ENCODE peak calls at places on chromosome 21, in seven cellular contexts. E is psoas muscle; X is OCI-LY7; D is K562; V is CD8-positive, alpha-beta memory T cell; F is tibial artery; N is trophoblast cell. M is an unnamed sample.

GRCh38 chr21:15138475-15138874 is 73.7 kb upstream of the NRIP1 start:
- DNase-seq in E (peak), X (no peak), D (no peak), V (no peak), F (no peak), N (no peak), M (no peak)

GRCh38 chr21:42991992-42992740 is 17.8 kb downstream of the PKNOX1 start:
- DNase-seq in E (no peak), X (peak), D (peak), V (no peak), F (peak), N (peak), M (no peak)

GRCh38 chr21:37764696-37765095 is 151.6 kb downstream of the KCNJ6 start:
- DNase-seq in E (no peak), X (no peak), D (no peak), V (no peak), F (no peak), N (no peak), M (no peak)

GRCh38 chr21:39079617-39080016 is 103.6 kb downstream of the PSMG1 start:
- DNase-seq in E (peak), X (no peak), D (no peak), V (no peak), F (peak), N (peak), M (peak)

GRCh38 chr21:41610042-41610839 is 102.3 kb upstream of the TMPRSS2 start:
- DNase-seq in E (no peak), X (peak), D (peak), V (no peak), F (peak), N (peak), M (no peak)

GRCh38 chr21:38277501-38278111 is 20.8 kb downstream of the KCNJ15 start:
- DNase-seq in E (no peak), X (no peak), D (peak), V (no peak), F (no peak), N (peak), M (no peak)

GRCh38 chr21:39564200-39564599 is 48.5 kb upstream of the B3GALT5 start:
- DNase-seq in E (no peak), X (no peak), D (no peak), V (no peak), F (no peak), N (no peak), M (no peak)

GRCh38 chr21:43188181-43188580 is 19.4 kb downstream of the CRYAA start:
- DNase-seq in E (peak), X (no peak), D (no peak), V (no peak), F (peak), N (no peak), M (no peak)

GRCh38 chr21:39650801-39651200 is 38.1 kb downstream of the B3GALT5 start:
- DNase-seq in E (no peak), X (no peak), D (no peak), V (no peak), F (no peak), N (no peak), M (peak)

GRCh38 chr21:21996891-21997290 is 998.7 kb downstream of the NCAM2 start:
- DNase-seq in E (no peak), X (no peak), D (no peak), V (no peak), F (no peak), N (no peak), M (no peak)

GRCh38 chr21:42807938-42808613 is 71.3 kb downstream of the WDR4 start:
- DNase-seq in E (no peak), X (no peak), D (no peak), V (no peak), F (no peak), N (no peak), M (no peak)

GRCh38 chr21:17903029-17903806 is 84.1 kb upstream of the C21orf91 start:
- DNase-seq in E (no peak), X (peak), D (no peak), V (no peak), F (no peak), N (no peak), M (no peak)

GRCh38 chr21:44846485-44847260 is 26.8 kb downstream of the PTTG1IP start:
- DNase-seq in E (peak), X (no peak), D (peak), V (no peak), F (peak), N (peak), M (peak)
- H3K4me3 ChIP-seq in E (peak), X (no peak), D (no peak), V (peak), F (no peak), N (no peak), M (peak)

GRCh38 chr21:28770867-28771661 is 221.6 kb downstream of the LTN1 start:
- DNase-seq in E (no peak), X (no peak), D (no peak), V (no peak), F (no peak), N (no peak), M (no peak)
- H3K4me3 ChIP-seq in E (no peak), X (no peak), D (no peak), V (no peak), F (no peak), N (no peak), M (peak)

GRCh38 chr21:28938726-28939125 is 54.0 kb downstream of the LTN1 start:
- DNase-seq in E (no peak), X (no peak), D (no peak), V (no peak), F (no peak), N (no peak), M (no peak)

GRCh38 chr21:28937737-28938136 is 54.9 kb downstream of the LTN1 start:
- DNase-seq in E (no peak), X (no peak), D (no peak), V (no peak), F (no peak), N (no peak), M (no peak)

GRCh38 chr21:28932717-28933116 is 60.0 kb downstream of the LTN1 start:
- DNase-seq in E (no peak), X (no peak), D (no peak), V (no peak), F (no peak), N (no peak), M (no peak)

GRCh38 chr21:28936036-28936435 is 56.6 kb downstream of the LTN1 start:
- DNase-seq in E (no peak), X (no peak), D (no peak), V (no peak), F (no peak), N (no peak), M (no peak)

GRCh38 chr21:28936721-28937120 is 56.0 kb downstream of the LTN1 start:
- DNase-seq in E (no peak), X (no peak), D (no peak), V (no peak), F (no peak), N (no peak), M (no peak)
- H3K4me3 ChIP-seq in E (no peak), X (no peak), D (no peak), V (no peak), F (no peak), N (no peak), M (no peak)

GRCh38 chr21:31667639-31668038 is 8.1 kb downstream of the SOD1 start:
- DNase-seq in E (no peak), X (no peak), D (no peak), V (no peak), F (no peak), N (no peak), M (no peak)
- H3K4me3 ChIP-seq in E (no peak), X (no peak), D (no peak), V (no peak), F (no peak), N (no peak), M (no peak)

DNA sequence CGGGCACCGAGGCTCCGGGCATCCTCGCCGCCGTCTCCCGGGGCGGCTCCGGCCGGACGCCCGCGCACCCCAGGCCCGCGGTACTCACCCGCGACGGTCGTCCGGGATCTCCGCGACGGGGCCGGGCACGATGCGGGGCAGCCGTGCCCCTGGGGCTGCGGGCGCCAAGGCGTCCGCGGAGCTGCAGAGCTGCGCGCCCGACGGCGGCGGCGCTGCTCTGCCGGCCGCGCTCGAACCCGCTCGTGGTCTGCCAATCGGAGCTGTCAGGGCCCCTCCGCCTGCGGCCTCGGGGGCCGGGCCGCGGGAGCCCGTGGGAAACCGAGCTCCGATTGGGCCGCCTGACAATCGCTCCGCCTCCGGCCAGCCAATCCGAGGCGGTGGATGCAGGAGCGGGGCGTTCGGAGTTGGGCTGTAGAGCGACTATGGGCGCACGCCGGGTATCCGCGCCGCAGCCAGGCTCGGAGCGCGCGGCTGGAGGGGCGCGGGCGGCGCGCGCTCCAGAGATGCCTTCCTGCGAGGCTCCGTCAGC is 100.6 kb upstream of the SOD1 start:
- DNase-seq in E (peak), X (peak), D (no peak), V (peak), F (no peak), N (peak), M (peak)
- H3K4me3 ChIP-seq in E (peak), X (peak), D (no peak), V (peak), F (peak), N (peak), M (peak)

GRCh38 chr21:33945652-33946270 is 30.2 kb upstream of the ATP5PO start:
- DNase-seq in E (no peak), X (no peak), D (peak), V (no peak), F (no peak), N (peak), M (no peak)

GRCh38 chr21:33948096-33948950 is 32.7 kb upstream of the ATP5PO start:
- DNase-seq in E (peak), X (peak), D (peak), V (peak), F (peak), N (peak), M (no peak)

GRCh38 chr21:33949516-33950424 is 34.2 kb upstream of the ATP5PO start:
- DNase-seq in E (no peak), X (no peak), D (no peak), V (peak), F (no peak), N (no peak), M (no peak)

GRCh38 chr21:33948951-33949444 is 33.4 kb upstream of the ATP5PO start:
- DNase-seq in E (no peak), X (no peak), D (no peak), V (no peak), F (no peak), N (no peak), M (no peak)

GRCh38 chr21:33947451-33948095 is 32.0 kb upstream of the ATP5PO start:
- DNase-seq in E (peak), X (peak), D (peak), V (peak), F (peak), N (peak), M (peak)
- H3K4me3 ChIP-seq in E (peak), X (peak), D (no peak), V (peak), F (peak), N (peak), M (peak)

GRCh38 chr21:33380483-33380998 is 22.7 kb upstream of the IFNGR2 start:
- DNase-seq in E (peak), X (peak), D (peak), V (peak), F (peak), N (peak), M (peak)

GRCh38 chr21:33388188-33388587 is 15.0 kb upstream of the IFNGR2 start:
- DNase-seq in E (no peak), X (no peak), D (no peak), V (no peak), F (no peak), N (no peak), M (no peak)

GRCh38 chr21:33384851-33385331 is 18.3 kb upstream of the IFNGR2 start:
- DNase-seq in E (no peak), X (peak), D (no peak), V (peak), F (no peak), N (no peak), M (no peak)

GRCh38 chr21:33386222-33386784 is 16.9 kb upstream of the IFNGR2 start:
- DNase-seq in E (no peak), X (peak), D (peak), V (no peak), F (no peak), N (no peak), M (no peak)

DNA sequence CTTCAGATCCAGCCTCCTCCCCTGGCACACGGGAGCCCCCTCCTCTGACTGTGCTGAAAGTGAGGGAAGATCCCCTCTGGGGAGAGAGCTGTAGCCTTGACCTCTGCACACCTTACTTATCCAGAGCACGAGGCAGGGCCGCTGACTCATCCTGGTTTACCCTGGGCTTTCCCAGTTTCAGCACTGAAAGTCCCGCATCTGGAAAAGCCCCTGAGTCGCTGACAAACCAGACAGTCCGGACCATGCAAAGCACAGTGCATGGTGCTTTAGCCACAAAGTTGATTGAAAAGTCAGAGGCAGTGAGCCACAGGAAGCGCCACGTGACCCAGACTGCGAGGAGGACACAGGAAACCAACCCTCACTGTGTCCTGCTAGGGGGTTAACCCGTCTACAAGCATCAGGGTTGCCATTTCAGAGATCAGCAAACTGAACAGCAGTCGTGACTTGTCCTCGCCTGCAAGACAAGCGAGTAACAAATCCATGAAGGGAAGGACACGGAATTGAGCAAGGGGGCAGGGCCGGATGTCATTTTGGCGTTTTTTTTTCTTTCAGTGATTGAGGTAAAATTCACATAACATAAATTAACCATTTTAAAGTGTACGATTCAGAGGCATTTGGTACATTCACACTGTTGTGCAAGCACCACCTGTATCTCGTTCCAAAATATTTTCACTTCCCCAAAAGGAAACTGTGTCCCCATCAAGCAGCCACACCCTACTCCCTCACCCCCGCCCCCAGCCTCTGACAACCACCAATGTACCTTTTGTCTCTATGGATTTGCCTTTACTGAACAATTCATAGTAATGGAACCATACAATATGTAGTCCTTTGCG is 19.9 kb upstream of the IFNGR2 start:
- DNase-seq in E (peak), X (peak), D (peak), V (peak), F (peak), N (peak), M (peak)
- H3K4me3 ChIP-seq in E (peak), X (peak), D (no peak), V (peak), F (peak), N (no peak), M (peak)

GRCh38 chr21:16422702-16423101 is 692.9 kb downstream of the USP25 start:
- DNase-seq in E (no peak), X (no peak), D (no peak), V (no peak), F (no peak), N (no peak), M (no peak)

GRCh38 chr21:16425297-16425696 is 695.5 kb downstream of the USP25 start:
- DNase-seq in E (no peak), X (no peak), D (no peak), V (no peak), F (no peak), N (no peak), M (no peak)

GRCh38 chr21:16424331-16424749 is 694.6 kb downstream of the USP25 start:
- DNase-seq in E (no peak), X (no peak), D (no peak), V (no peak), F (no peak), N (no peak), M (no peak)

GRCh38 chr21:16426936-16427335 is 697.2 kb downstream of the USP25 start:
- DNase-seq in E (no peak), X (no peak), D (no peak), V (no peak), F (no peak), N (no peak), M (no peak)

DNA sequence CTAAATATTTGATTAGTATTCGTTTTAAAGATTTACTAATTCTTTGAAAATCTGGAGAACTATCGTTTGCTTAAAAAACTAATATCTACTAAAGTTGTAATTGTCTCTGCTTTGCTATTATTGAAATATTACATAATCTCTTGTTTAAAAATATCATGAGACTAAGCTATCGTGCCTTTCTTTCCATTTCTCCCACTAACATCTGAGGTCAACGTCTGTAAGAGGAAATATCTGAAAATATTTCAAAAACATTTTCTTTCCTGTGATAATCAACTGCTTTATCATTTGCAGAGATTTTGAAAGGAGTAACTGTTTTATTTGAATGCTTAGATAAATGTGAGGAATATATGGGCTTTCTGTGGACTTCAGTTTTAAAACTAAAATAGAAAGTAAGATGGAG is 694.1 kb downstream of the USP25 start:
- DNase-seq in E (no peak), X (no peak), D (no peak), V (no peak), F (no peak), N (no peak), M (no peak)
- H3K4me3 ChIP-seq in E (peak), X (no peak), D (no peak), V (no peak), F (peak), N (no peak), M (peak)

GRCh38 chr21:45982758-45983731 is 1.5 kb downstream of the COL6A1 start:
- DNase-seq in E (peak), X (no peak), D (no peak), V (no peak), F (peak), N (no peak), M (no peak)
- H3K4me3 ChIP-seq in E (peak), X (no peak), D (no peak), V (no peak), F (peak), N (no peak), M (peak)

GRCh38 chr21:35932232-35932911 is 128.0 kb downstream of the SETD4 start:
- DNase-seq in E (peak), X (peak), D (no peak), V (no peak), F (peak), N (peak), M (no peak)
- H3K4me3 ChIP-seq in E (no peak), X (peak), D (no peak), V (no peak), F (no peak), N (no peak), M (peak)